ENCODE peak calls at places on chromosomes 7 and 10, in seven cellular contexts. One of them, this sample, is unnamed.
A peak's percentile ranks its signal among the peaks of the same experiment; 100 is the strongest.

GRCh38 chr10:125120046-125120710 is 40.2 kb downstream of the CTBP2 start:
- DNase-seq in neural crest cell: no peak
- DNase-seq in stomach: no peak
- DNase-seq in GM13976: no peak
- DNase-seq in CD8-positive, alpha-beta T cell: no peak
- DNase-seq in cardiac fibroblast: peak; percentile 29
- DNase-seq in RWPE1: no peak
- DNase-seq in this sample: no peak

GRCh38 chr10:133309720-133310398 is 1.1 kb downstream of the ZNF511 start:
- DNase-seq in GM13976: no peak
- DNase-seq in neural crest cell: no peak
- DNase-seq in CD8-positive, alpha-beta T cell: no peak
- DNase-seq in RWPE1: no peak
- DNase-seq in cardiac fibroblast: no peak
- DNase-seq in stomach: peak; percentile 66
- DNase-seq in this sample: no peak

GRCh38 chr10:78846770-78847169 is 222.0 kb upstream of the ZMIZ1 start:
- DNase-seq in GM13976: no peak
- DNase-seq in CD8-positive, alpha-beta T cell: no peak
- DNase-seq in cardiac fibroblast: no peak
- DNase-seq in RWPE1: no peak
- DNase-seq in stomach: no peak
- DNase-seq in neural crest cell: no peak
- DNase-seq in this sample: no peak

GRCh38 chr7:18378989-18379605 is 116.5 kb upstream of the HDAC9 start:
- DNase-seq in cardiac fibroblast: no peak
- DNase-seq in CD8-positive, alpha-beta T cell: no peak
- DNase-seq in stomach: no peak
- DNase-seq in GM13976: no peak
- DNase-seq in neural crest cell: no peak
- DNase-seq in RWPE1: no peak
- DNase-seq in this sample: no peak

GRCh38 chr7:46468753-46469356 is 547.8 kb upstream of the IGFBP3 start:
- DNase-seq in neural crest cell: peak; percentile 3
- DNase-seq in cardiac fibroblast: peak; percentile 59
- DNase-seq in stomach: no peak
- DNase-seq in GM13976: no peak
- DNase-seq in CD8-positive, alpha-beta T cell: no peak
- DNase-seq in RWPE1: no peak
- DNase-seq in this sample: no peak

GRCh38 chr7:88218836-88219605 is 817 bp downstream of the SRI start:
- DNase-seq in CD8-positive, alpha-beta T cell: peak; percentile 13
- DNase-seq in RWPE1: peak; percentile 34
- DNase-seq in neural crest cell: peak; percentile 26
- DNase-seq in GM13976: peak; percentile 47
- DNase-seq in cardiac fibroblast: peak; percentile 66
- DNase-seq in stomach: peak; percentile 60
- DNase-seq in this sample: peak; percentile 46

GRCh38 chr7:100563809-100564400 is 9.8 kb downstream of the SAP25 start:
- DNase-seq in neural crest cell: peak; percentile 90
- DNase-seq in RWPE1: peak; percentile 71
- DNase-seq in CD8-positive, alpha-beta T cell: peak; percentile 82
- DNase-seq in stomach: peak; percentile 89
- DNase-seq in GM13976: peak; percentile 87
- DNase-seq in cardiac fibroblast: peak; percentile 80
- DNase-seq in this sample: peak; percentile 72

GRCh38 chr10:86361134-86362128 is 5.2 kb downstream of the GRID1 start:
- DNase-seq in neural crest cell: no peak
- DNase-seq in stomach: no peak
- DNase-seq in cardiac fibroblast: no peak
- DNase-seq in RWPE1: no peak
- DNase-seq in CD8-positive, alpha-beta T cell: no peak
- DNase-seq in GM13976: no peak
- DNase-seq in this sample: no peak

GRCh38 chr10:79184141-79184625 is 115.4 kb downstream of the ZMIZ1 start:
- DNase-seq in cardiac fibroblast: peak; percentile 82
- DNase-seq in CD8-positive, alpha-beta T cell: no peak
- DNase-seq in neural crest cell: no peak
- DNase-seq in stomach: peak; percentile 50
- DNase-seq in RWPE1: peak; percentile 79
- DNase-seq in GM13976: no peak
- DNase-seq in this sample: peak; percentile 86

GRCh38 chr10:30562787-30563186 is 66.8 kb downstream of the LYZL2 start:
- DNase-seq in RWPE1: no peak
- DNase-seq in cardiac fibroblast: no peak
- DNase-seq in stomach: no peak
- DNase-seq in CD8-positive, alpha-beta T cell: no peak
- DNase-seq in GM13976: no peak
- DNase-seq in neural crest cell: no peak
- DNase-seq in this sample: no peak

GRCh38 chr7:100612730-100613446 is 548 bp downstream of the MOSPD3 start:
- DNase-seq in GM13976: no peak
- DNase-seq in RWPE1: no peak
- DNase-seq in cardiac fibroblast: no peak
- DNase-seq in neural crest cell: no peak
- DNase-seq in stomach: no peak
- DNase-seq in CD8-positive, alpha-beta T cell: no peak
- DNase-seq in this sample: no peak

GRCh38 chr7:107047902-107048782 is 3.6 kb downstream of the PRKAR2B start:
- DNase-seq in cardiac fibroblast: peak; percentile 18
- DNase-seq in neural crest cell: no peak
- DNase-seq in stomach: no peak
- DNase-seq in GM13976: no peak
- DNase-seq in RWPE1: no peak
- DNase-seq in CD8-positive, alpha-beta T cell: no peak
- DNase-seq in this sample: no peak

GRCh38 chr10:101280511-101280910 is 51.2 kb upstream of the LBX1 start:
- DNase-seq in GM13976: no peak
- DNase-seq in neural crest cell: no peak
- DNase-seq in RWPE1: no peak
- DNase-seq in CD8-positive, alpha-beta T cell: no peak
- DNase-seq in cardiac fibroblast: no peak
- DNase-seq in stomach: no peak
- DNase-seq in this sample: no peak

GRCh38 chr7:118573065-118573464 is 348.6 kb downstream of the ANKRD7 start:
- DNase-seq in CD8-positive, alpha-beta T cell: no peak
- DNase-seq in neural crest cell: no peak
- DNase-seq in GM13976: no peak
- DNase-seq in stomach: no peak
- DNase-seq in RWPE1: no peak
- DNase-seq in cardiac fibroblast: no peak
- DNase-seq in this sample: no peak

GRCh38 chr7:149220534-149220933 is 18.9 kb upstream of the ZNF212 start:
- DNase-seq in cardiac fibroblast: peak; percentile 56
- DNase-seq in CD8-positive, alpha-beta T cell: no peak
- DNase-seq in RWPE1: peak; percentile 73
- DNase-seq in stomach: no peak
- DNase-seq in neural crest cell: no peak
- DNase-seq in GM13976: no peak
- DNase-seq in this sample: no peak

GRCh38 chr10:24908793-24909423 is 43.5 kb downstream of the PRTFDC1 start:
- DNase-seq in neural crest cell: no peak
- DNase-seq in GM13976: no peak
- DNase-seq in cardiac fibroblast: peak; percentile 84
- DNase-seq in RWPE1: peak; percentile 39
- DNase-seq in stomach: no peak
- DNase-seq in CD8-positive, alpha-beta T cell: no peak
- DNase-seq in this sample: peak; percentile 34

GRCh38 chr7:28093617-28094232 is 86.9 kb downstream of the JAZF1 start:
- DNase-seq in cardiac fibroblast: peak; percentile 81
- DNase-seq in RWPE1: peak; percentile 30
- DNase-seq in GM13976: peak; percentile 46
- DNase-seq in CD8-positive, alpha-beta T cell: peak; percentile 18
- DNase-seq in stomach: peak; percentile 55
- DNase-seq in neural crest cell: peak; percentile 62
- DNase-seq in this sample: peak; percentile 88

GRCh38 chr10:128084364-128084763 is 41.9 kb downstream of the MKI67 start:
- DNase-seq in RWPE1: no peak
- DNase-seq in neural crest cell: no peak
- DNase-seq in GM13976: no peak
- DNase-seq in CD8-positive, alpha-beta T cell: no peak
- DNase-seq in cardiac fibroblast: no peak
- DNase-seq in stomach: no peak
- DNase-seq in this sample: no peak

GRCh38 chr7:22256702-22257101 is 100.3 kb downstream of the RAPGEF5 start:
- DNase-seq in GM13976: no peak
- DNase-seq in CD8-positive, alpha-beta T cell: no peak
- DNase-seq in stomach: no peak
- DNase-seq in cardiac fibroblast: peak; percentile 6
- DNase-seq in RWPE1: no peak
- DNase-seq in neural crest cell: no peak
- DNase-seq in this sample: no peak

GRCh38 chr10:69048103-69048502 is 39.8 kb upstream of the SRGN start:
- DNase-seq in neural crest cell: no peak
- DNase-seq in RWPE1: no peak
- DNase-seq in CD8-positive, alpha-beta T cell: no peak
- DNase-seq in cardiac fibroblast: peak; percentile 35
- DNase-seq in stomach: peak; percentile 32
- DNase-seq in GM13976: no peak
- DNase-seq in this sample: no peak

GRCh38 chr10:51422311-51423120 is 276.9 kb downstream of the CSTF2T start:
- DNase-seq in neural crest cell: peak; percentile 54
- DNase-seq in stomach: peak; percentile 67
- DNase-seq in cardiac fibroblast: peak; percentile 80
- DNase-seq in GM13976: peak; percentile 20
- DNase-seq in CD8-positive, alpha-beta T cell: no peak
- DNase-seq in RWPE1: peak; percentile 53
- DNase-seq in this sample: peak; percentile 64

GRCh38 chr7:119175916-119176627 is 951.6 kb downstream of the ANKRD7 start:
- DNase-seq in neural crest cell: peak; percentile 67
- DNase-seq in RWPE1: peak; percentile 13
- DNase-seq in cardiac fibroblast: peak; percentile 81
- DNase-seq in CD8-positive, alpha-beta T cell: no peak
- DNase-seq in stomach: peak; percentile 31
- DNase-seq in GM13976: peak; percentile 8
- DNase-seq in this sample: peak; percentile 66

GRCh38 chr7:127501817-127502216 is 83.6 kb downstream of the GCC1 start:
- DNase-seq in CD8-positive, alpha-beta T cell: no peak
- DNase-seq in cardiac fibroblast: no peak
- DNase-seq in stomach: no peak
- DNase-seq in neural crest cell: no peak
- DNase-seq in GM13976: no peak
- DNase-seq in RWPE1: no peak
- DNase-seq in this sample: no peak

GRCh38 chr7:127504715-127505114 is 80.7 kb downstream of the GCC1 start:
- DNase-seq in neural crest cell: peak; percentile 2
- DNase-seq in cardiac fibroblast: peak; percentile 17
- DNase-seq in stomach: no peak
- DNase-seq in RWPE1: peak; percentile 9
- DNase-seq in GM13976: peak; percentile 22
- DNase-seq in CD8-positive, alpha-beta T cell: peak; percentile 3
- DNase-seq in this sample: peak; percentile 25
- TF ChIP-seq CTCF in neural crest cell: peak; percentile 43
- TF ChIP-seq CTCF in cardiac fibroblast: peak; percentile 61
- TF ChIP-seq CTCF in stomach: no peak
- TF ChIP-seq CTCF in RWPE1: peak; percentile 28
- TF ChIP-seq CTCF in GM13976: peak; percentile 36
- TF ChIP-seq CTCF in CD8-positive, alpha-beta T cell: peak; percentile 21
- TF ChIP-seq CTCF in this sample: no peak

DNA sequence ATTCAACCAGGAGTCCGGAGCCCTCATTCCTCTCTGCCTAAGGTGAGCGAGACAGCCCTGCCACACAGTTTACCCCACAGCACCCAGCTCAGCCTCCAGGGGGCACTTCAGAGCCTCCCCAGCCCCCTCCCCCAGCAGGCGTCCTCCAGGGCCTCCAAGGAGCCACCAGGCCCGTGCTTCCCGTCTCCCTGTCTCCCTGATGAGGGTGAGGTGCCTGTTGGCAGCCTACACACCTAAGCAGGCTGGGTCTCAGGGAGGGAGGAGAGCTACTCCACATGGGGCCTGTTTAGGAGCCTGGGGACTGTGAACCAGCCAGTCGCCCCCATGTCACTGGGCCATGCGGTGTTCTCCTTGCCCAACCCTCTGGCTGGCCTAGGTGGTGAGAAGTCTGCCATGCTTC is 28.9 kb upstream of the TRIM8 start:
- DNase-seq in cardiac fibroblast: no peak
- DNase-seq in neural crest cell: no peak
- DNase-seq in RWPE1: no peak
- DNase-seq in GM13976: peak; percentile 47
- DNase-seq in stomach: no peak
- DNase-seq in CD8-positive, alpha-beta T cell: no peak
- DNase-seq in this sample: no peak
- TF ChIP-seq CTCF in cardiac fibroblast: peak; percentile 35
- TF ChIP-seq CTCF in neural crest cell: peak; percentile 40
- TF ChIP-seq CTCF in RWPE1: no peak
- TF ChIP-seq CTCF in GM13976: no peak
- TF ChIP-seq CTCF in stomach: no peak
- TF ChIP-seq CTCF in CD8-positive, alpha-beta T cell: no peak
- TF ChIP-seq CTCF in this sample: peak; percentile 16

GRCh38 chr10:59214160-59214559 is 37.7 kb downstream of the PHYHIPL start:
- DNase-seq in stomach: no peak
- DNase-seq in RWPE1: no peak
- DNase-seq in CD8-positive, alpha-beta T cell: no peak
- DNase-seq in cardiac fibroblast: no peak
- DNase-seq in GM13976: no peak
- DNase-seq in neural crest cell: no peak
- DNase-seq in this sample: no peak
- TF ChIP-seq CTCF in stomach: no peak
- TF ChIP-seq CTCF in RWPE1: no peak
- TF ChIP-seq CTCF in CD8-positive, alpha-beta T cell: no peak
- TF ChIP-seq CTCF in cardiac fibroblast: no peak
- TF ChIP-seq CTCF in GM13976: no peak
- TF ChIP-seq CTCF in neural crest cell: no peak
- TF ChIP-seq CTCF in this sample: no peak

GRCh38 chr10:72272689-72273409 is 875 bp upstream of the DDIT4 start:
- DNase-seq in CD8-positive, alpha-beta T cell: peak; percentile 18
- DNase-seq in neural crest cell: peak; percentile 64
- DNase-seq in RWPE1: peak; percentile 90
- DNase-seq in cardiac fibroblast: peak; percentile 97
- DNase-seq in GM13976: peak; percentile 79
- DNase-seq in stomach: peak; percentile 87
- DNase-seq in this sample: peak; percentile 92
- TF ChIP-seq CTCF in CD8-positive, alpha-beta T cell: no peak
- TF ChIP-seq CTCF in neural crest cell: no peak
- TF ChIP-seq CTCF in RWPE1: no peak
- TF ChIP-seq CTCF in cardiac fibroblast: no peak
- TF ChIP-seq CTCF in GM13976: no peak
- TF ChIP-seq CTCF in stomach: no peak
- TF ChIP-seq CTCF in this sample: no peak

GRCh38 chr7:25180592-25180923 is 47.7 kb downstream of the NPVF start:
- DNase-seq in RWPE1: no peak
- DNase-seq in GM13976: no peak
- DNase-seq in cardiac fibroblast: no peak
- DNase-seq in CD8-positive, alpha-beta T cell: no peak
- DNase-seq in stomach: no peak
- DNase-seq in neural crest cell: no peak
- DNase-seq in this sample: no peak
- TF ChIP-seq CTCF in RWPE1: peak; percentile 52
- TF ChIP-seq CTCF in GM13976: no peak
- TF ChIP-seq CTCF in cardiac fibroblast: no peak
- TF ChIP-seq CTCF in CD8-positive, alpha-beta T cell: peak; percentile 27
- TF ChIP-seq CTCF in stomach: no peak
- TF ChIP-seq CTCF in neural crest cell: no peak
- TF ChIP-seq CTCF in this sample: no peak

GRCh38 chr10:15879058-15879457 is 18.8 kb upstream of the MINDY3 start:
- DNase-seq in CD8-positive, alpha-beta T cell: no peak
- DNase-seq in GM13976: peak; percentile 53
- DNase-seq in RWPE1: peak; percentile 48
- DNase-seq in neural crest cell: no peak
- DNase-seq in cardiac fibroblast: peak; percentile 62
- DNase-seq in stomach: no peak
- DNase-seq in this sample: no peak
- TF ChIP-seq CTCF in CD8-positive, alpha-beta T cell: peak; percentile 67
- TF ChIP-seq CTCF in GM13976: peak; percentile 55
- TF ChIP-seq CTCF in RWPE1: peak; percentile 69
- TF ChIP-seq CTCF in neural crest cell: peak; percentile 82
- TF ChIP-seq CTCF in cardiac fibroblast: peak; percentile 55
- TF ChIP-seq CTCF in stomach: peak; percentile 44
- TF ChIP-seq CTCF in this sample: peak; percentile 35